ENCODE peak calls at places on chromosomes 5 and 9, in five cellular contexts. Q, K, G, Z and E are unnamed samples.

GRCh38 chr9:38112010-38112409 is 43.0 kb upstream of the SHB start:
- DNase-seq in Q (no peak), K (no peak), G (no peak), Z (no peak), E (no peak)

GRCh38 chr9:128288273-128289004 is 12.4 kb downstream of the SWI5 start:
- DNase-seq in Q (no peak), K (no peak), G (no peak), Z (no peak), E (no peak)

GRCh38 chr9:13688990-13689600 is 409.6 kb upstream of the MPDZ start:
- DNase-seq in Q (no peak), K (no peak), G (no peak), Z (peak; percentile 21), E (peak; percentile 7)

GRCh38 chr9:128124451-128124850 is 3.1 kb downstream of the PTGES2 start:
- DNase-seq in Q (no peak), K (peak; percentile 8), G (peak; percentile 15), Z (no peak), E (no peak)

GRCh38 chr5:72693001-72693442 is 123.4 kb upstream of the TNPO1 start:
- DNase-seq in Q (no peak), K (no peak), G (no peak), Z (no peak), E (no peak)

GRCh38 chr9:92350129-92350739 is 24.5 kb downstream of the CENPP start:
- DNase-seq in Q (no peak), K (no peak), G (no peak), Z (no peak), E (peak; percentile 70)

GRCh38 chr9:98118640-98119601 is at the start of gene TRIM14:
- DNase-seq in Q (peak; percentile 63), K (peak; percentile 52), G (peak; percentile 89), Z (peak; percentile 9), E (peak; percentile 72)

GRCh38 chr5:122101636-122102285 is 23.7 kb upstream of the LOX start:
- DNase-seq in Q (no peak), K (no peak), G (no peak), Z (peak; percentile 60), E (peak; percentile 55)

GRCh38 chr9:91972711-91973110 is 22.7 kb upstream of the ROR2 start:
- DNase-seq in Q (no peak), K (no peak), G (no peak), Z (no peak), E (no peak)

GRCh38 chr5:3542158-3542557 is 53.5 kb upstream of the IRX1 start:
- DNase-seq in Q (no peak), K (no peak), G (no peak), Z (no peak), E (no peak)

GRCh38 chr5:17882760-17883488 is 248.7 kb downstream of the TAF11L14 start:
- DNase-seq in Q (no peak), K (no peak), G (no peak), Z (no peak), E (no peak)

GRCh38 chr5:80686757-80687156 is 32.0 kb upstream of the DHFR start:
- DNase-seq in Q (no peak), K (no peak), G (no peak), Z (no peak), E (peak; percentile 31)

GRCh38 chr9:108787664-108788048 is 68.1 kb downstream of the ACTL7B start:
- DNase-seq in Q (no peak), K (no peak), G (no peak), Z (no peak), E (no peak)

GRCh38 chr5:145764325-145764724 is 70.8 kb downstream of the PRELID2 start:
- DNase-seq in Q (no peak), K (no peak), G (no peak), Z (no peak), E (no peak)

GRCh38 chr5:163760498-163760897 is 255.1 kb downstream of the MAT2B start:
- DNase-seq in Q (no peak), K (no peak), G (no peak), Z (peak; percentile 48), E (peak; percentile 50)

GRCh38 chr5:88660947-88661869 is 221.8 kb downstream of the MEF2C start:
- DNase-seq in Q (no peak), K (no peak), G (no peak), Z (peak; percentile 79), E (peak; percentile 94)

GRCh38 chr9:133135193-133135745 is 14.2 kb upstream of the RALGDS start:
- DNase-seq in Q (peak; percentile 69), K (peak; percentile 84), G (no peak), Z (peak; percentile 83), E (peak; percentile 80)

GRCh38 chr5:78720997-78721396 is 72.4 kb upstream of the LHFPL2 start:
- DNase-seq in Q (no peak), K (no peak), G (no peak), Z (no peak), E (no peak)

GRCh38 chr9:70475211-70475610 is 60.8 kb upstream of the KLF9 start:
- DNase-seq in Q (no peak), K (peak; percentile 79), G (no peak), Z (no peak), E (no peak)

GRCh38 chr5:32233696-32234447 is 59.8 kb upstream of the GOLPH3 start:
- DNase-seq in Q (no peak), K (peak; percentile 81), G (peak; percentile 60), Z (peak; percentile 24), E (no peak)

GRCh38 chr5:100794844-100795243 is 108.2 kb downstream of the ST8SIA4 start:
- DNase-seq in Q (no peak), K (no peak), G (no peak), Z (no peak), E (no peak)

GRCh38 chr5:151181818-151182217 is 24.2 kb upstream of the ANXA6 start:
- DNase-seq in Q (no peak), K (no peak), G (no peak), Z (no peak), E (no peak)

GRCh38 chr9:69120380-69121154 is 53.5 kb upstream of the TJP2 start:
- DNase-seq in Q (no peak), K (peak; percentile 99), G (peak; percentile 71), Z (no peak), E (no peak)

GRCh38 chr5:141604318-141604717 is 14.5 kb downstream of the DIAPH1 start:
- DNase-seq in Q (peak; percentile 25), K (peak; percentile 37), G (no peak), Z (peak; percentile 97), E (peak; percentile 89)

GRCh38 chr9:16207161-16207560 is 654.3 kb downstream of the CCDC171 start:
- DNase-seq in Q (peak; percentile 21), K (no peak), G (no peak), Z (peak; percentile 69), E (peak; percentile 74)

GRCh38 chr9:135248111-135248510 is 160.6 kb downstream of the OLFM1 start:
- DNase-seq in Q (no peak), K (no peak), G (peak; percentile 14), Z (no peak), E (no peak)

GRCh38 chr5:2833513-2833912 is 82.0 kb upstream of the IRX2 start:
- DNase-seq in Q (no peak), K (no peak), G (no peak), Z (no peak), E (no peak)

GRCh38 chr5:56818409-56819026 is 3.2 kb downstream of the MAP3K1 start:
- DNase-seq in Q (no peak), K (no peak), G (no peak), Z (peak; percentile 29), E (no peak)

DNA sequence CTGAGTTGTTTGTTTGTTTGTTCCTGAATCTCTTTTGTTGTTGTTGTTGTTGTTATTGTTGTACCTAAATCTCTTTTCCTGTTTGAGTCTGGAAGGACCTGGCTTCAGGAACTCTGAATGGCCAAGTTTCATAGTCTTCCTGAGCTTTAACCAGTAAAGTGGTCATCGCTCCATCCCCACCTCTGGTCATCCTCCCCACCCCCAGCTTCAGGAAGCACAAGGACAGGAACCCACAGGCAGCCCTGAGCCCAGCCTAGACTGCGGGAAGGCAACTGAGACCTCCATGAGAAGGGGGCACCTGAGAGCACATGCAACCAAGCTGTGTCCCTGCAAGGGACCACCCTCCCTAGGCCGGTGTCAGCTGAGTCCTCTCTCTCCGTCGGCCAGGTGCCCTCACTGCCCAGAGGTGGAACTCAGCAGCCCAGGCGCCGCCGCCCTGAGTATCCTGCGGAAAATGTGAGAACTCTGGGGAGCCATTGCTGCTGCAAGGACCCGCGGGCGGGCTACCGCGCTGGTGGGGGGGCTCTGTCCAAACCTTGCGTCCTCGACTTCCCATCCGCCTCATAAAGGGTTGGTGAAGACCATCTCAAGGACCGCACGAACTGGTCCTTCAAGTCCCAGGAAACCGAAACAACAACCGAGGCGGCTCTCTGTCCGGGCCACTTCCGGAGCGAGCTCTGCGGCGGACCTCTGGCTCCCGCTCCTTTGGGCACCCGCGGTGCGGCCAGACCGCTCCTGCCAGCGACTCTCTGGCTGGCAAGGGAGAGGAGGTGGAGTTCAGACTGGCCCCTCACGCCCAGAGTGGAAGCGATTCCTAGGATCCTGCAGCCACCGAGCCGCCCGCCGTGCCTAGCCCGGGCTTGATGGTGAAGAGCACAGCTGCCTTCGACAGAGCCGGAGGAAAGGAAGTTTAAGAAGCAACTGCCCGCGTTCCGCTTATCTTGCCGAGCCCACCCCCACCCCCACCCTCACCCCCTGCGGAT is 4.2 kb downstream of the BARX1 start:
- DNase-seq in Q (no peak), K (peak; percentile 63), G (peak; percentile 62), Z (no peak), E (no peak)
- H3K4me3 ChIP-seq in Q (peak overlapping the region; percentile 68), K (no peak overlapping the region), G (peak overlapping the region; percentile 22), Z (peak overlapping the region; percentile 35), E (no peak overlapping the region)

DNA sequence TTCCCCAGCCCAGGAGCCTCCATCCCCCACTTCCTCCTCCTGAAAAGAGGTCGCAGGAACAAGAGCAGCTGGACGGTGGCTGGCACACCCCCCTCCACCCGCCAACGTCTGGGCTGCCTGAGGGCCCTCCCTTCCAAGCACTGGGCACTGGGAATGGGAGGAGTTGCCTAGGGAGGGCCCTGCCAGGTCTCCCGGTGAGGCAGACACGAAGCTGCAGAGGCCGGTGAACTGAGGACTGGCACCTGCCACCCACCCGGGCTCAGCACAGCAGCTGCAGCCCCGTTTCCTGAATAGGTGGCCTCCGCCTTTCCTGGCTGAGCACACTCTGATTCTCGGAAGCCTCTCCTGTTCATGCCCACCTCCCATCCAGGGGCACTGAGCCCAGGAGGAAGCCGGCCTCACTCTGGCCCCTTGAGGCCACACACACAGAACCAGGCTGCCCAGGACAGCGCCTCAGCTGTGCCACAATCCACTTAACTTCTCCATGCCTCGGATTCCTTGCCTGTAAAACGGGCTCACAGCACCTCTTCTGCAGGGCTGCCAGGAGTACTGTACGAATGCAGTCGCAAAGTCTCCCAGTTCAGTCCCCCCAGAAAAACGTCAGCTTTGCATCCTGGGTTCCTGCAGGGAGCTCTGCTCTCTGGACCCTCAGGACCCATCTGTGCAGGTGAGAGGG is 1.3 kb downstream of the NPDC1 start:
- DNase-seq in Q (no peak), K (peak; percentile 87), G (no peak), Z (no peak), E (no peak)
- H3K4me3 ChIP-seq in Q (peak overlapping the region; percentile 25), K (no peak overlapping the region), G (peak overlapping the region; percentile 29), Z (peak overlapping the region; percentile 49), E (peak overlapping the region; percentile 76)

GRCh38 chr9:123074627-123075026 is 41.2 kb downstream of the GPR21 start:
- DNase-seq in Q (no peak), K (no peak), G (no peak), Z (no peak), E (no peak)

GRCh38 chr9:123070210-123070609 is 36.7 kb downstream of the GPR21 start:
- DNase-seq in Q (no peak), K (no peak), G (no peak), Z (no peak), E (no peak)

GRCh38 chr9:123073441-123073840 is 40.0 kb downstream of the GPR21 start:
- DNase-seq in Q (no peak), K (no peak), G (no peak), Z (no peak), E (no peak)

GRCh38 chr9:123072407-123072995 is 39.0 kb downstream of the GPR21 start:
- DNase-seq in Q (no peak), K (no peak), G (no peak), Z (no peak), E (no peak)

GRCh38 chr9:123073991-123074422 is 40.5 kb downstream of the GPR21 start:
- DNase-seq in Q (no peak), K (no peak), G (no peak), Z (no peak), E (peak; percentile 59)
- H3K4me3 ChIP-seq in Q (no peak overlapping the region), K (no peak overlapping the region), G (no peak overlapping the region), Z (no peak overlapping the region), E (no peak overlapping the region)

GRCh38 chr9:126327750-126328120 is 1.1 kb downstream of the MVB12B start:
- DNase-seq in Q (no peak), K (no peak), G (no peak), Z (no peak), E (no peak)
- H3K4me3 ChIP-seq in Q (peak overlapping the region; percentile 61), K (no peak overlapping the region), G (no peak overlapping the region), Z (peak overlapping the region; percentile 64), E (peak overlapping the region; percentile 46)